ENCODE peak calls at places on chromosomes 5 and 9, in ten cellular contexts. X is fibroblast of lung, U is SK-N-SH, O is uterus, C is colonic mucosa, A is IMR-90, G is breast epithelium, S is MM.1S, Z is upper lobe of right lung, E is adrenal gland. K is an unnamed sample. For H3K4me1, the result is how much of the 10 kb centered on the place peaks cover.

GRCh38 chr5:72569423-72569939 is 62.3 kb upstream of the ZNF366 start:
- DNase-seq in U (no peak), O (no peak), C (no peak), A (no peak), S (no peak), E (no peak), X (no peak), G (no peak), Z (no peak), K (no peak)

GRCh38 chr9:136623849-136624183 is 38.9 kb upstream of the EGFL7 start:
- DNase-seq in C (peak), E (no peak), X (no peak), S (no peak), Z (no peak), O (no peak), G (peak), U (no peak), A (no peak), K (no peak)

GRCh38 chr9:84397822-84398221 is 57.3 kb upstream of the SLC28A3 start:
- DNase-seq in U (no peak), C (no peak), G (no peak), A (peak), E (no peak), X (peak), S (no peak), O (no peak), Z (no peak), K (no peak)

GRCh38 chr5:172760933-172761332 is 10.1 kb downstream of the DUSP1 start:
- DNase-seq in O (no peak), A (no peak), Z (no peak), G (no peak), E (no peak), S (no peak), U (no peak), C (no peak), X (no peak), K (no peak)

GRCh38 chr9:121744002-121744686 is 92.7 kb downstream of the DAB2IP start:
- DNase-seq in A (peak), S (no peak), C (peak), Z (peak), X (peak), G (peak), U (peak), O (no peak), E (peak), K (peak)

GRCh38 chr5:160118349-160119141 is 705 bp downstream of the PWWP2A start:
- DNase-seq in C (peak), E (peak), O (peak), A (no peak), Z (peak), U (peak), X (peak), S (peak), G (peak), K (peak)

GRCh38 chr5:103849934-103850333 is 287.3 kb upstream of the NUDT12 start:
- DNase-seq in U (no peak), X (peak), S (no peak), C (no peak), Z (no peak), A (peak), G (no peak), E (no peak), O (no peak), K (no peak)

GRCh38 chr5:111737716-111738115 is 19.3 kb downstream of the NREP start:
- DNase-seq in U (no peak), A (peak), G (no peak), C (no peak), O (no peak), X (peak), E (no peak), S (no peak), Z (no peak), K (no peak)

GRCh38 chr5:7050986-7051385 is 337.8 kb downstream of the TENT4A start:
- DNase-seq in A (no peak), E (no peak), C (no peak), X (no peak), G (no peak), O (no peak), U (no peak), Z (no peak), S (no peak), K (no peak)

GRCh38 chr5:149855371-149855770 is 89.2 kb downstream of the PDE6A start:
- DNase-seq in X (peak), S (no peak), C (no peak), U (no peak), Z (no peak), O (no peak), E (no peak), G (no peak), A (peak), K (no peak)

GRCh38 chr9:128393171-128393761 is 22.1 kb downstream of the URM1 start:
- DNase-seq in O (no peak), E (no peak), G (no peak), S (no peak), U (peak), A (no peak), Z (no peak), X (no peak), C (no peak), K (no peak)

GRCh38 chr5:64900618-64901017 is 131.9 kb downstream of the CWC27 start:
- DNase-seq in Z (no peak), S (no peak), X (no peak), U (no peak), E (no peak), C (no peak), O (no peak), A (peak), G (no peak), K (no peak)

GRCh38 chr5:74919487-74919886 is 53.3 kb upstream of the FAM169A start:
- DNase-seq in C (no peak), E (no peak), U (peak), G (no peak), Z (no peak), O (no peak), S (peak), X (peak), A (peak), K (no peak)

GRCh38 chr9:110626109-110626829 is 42.3 kb upstream of the MUSK start:
- DNase-seq in S (no peak), A (peak), X (peak), G (no peak), C (no peak), O (no peak), E (no peak), U (no peak), Z (no peak), K (no peak)

GRCh38 chr5:154868702-154869101 is 10.3 kb downstream of the CNOT8 start:
- DNase-seq in O (no peak), A (peak), X (no peak), C (no peak), G (no peak), E (no peak), U (peak), Z (no peak), S (no peak), K (peak)

GRCh38 chr5:51691538-51691937 is 308.3 kb downstream of the ISL1 start:
- DNase-seq in O (no peak), E (no peak), A (no peak), U (no peak), Z (no peak), G (no peak), X (no peak), C (no peak), S (no peak), K (no peak)

GRCh38 chr5:150619359-150620230 is 20.9 kb upstream of the SYNPO start:
- DNase-seq in A (peak), X (peak), E (peak), C (no peak), O (peak), U (no peak), S (no peak), Z (no peak), G (no peak), K (no peak)

GRCh38 chr5:168920019-168920813 is 341.0 kb upstream of the PANK3 start:
- DNase-seq in C (no peak), Z (no peak), E (peak), X (no peak), A (no peak), G (no peak), S (no peak), U (no peak), O (no peak), K (no peak)

GRCh38 chr5:103475629-103476240 is 86.9 kb downstream of the NUDT12 start:
- DNase-seq in A (peak), U (peak), Z (no peak), C (no peak), G (no peak), S (peak), X (peak), O (no peak), E (no peak), K (no peak)

GRCh38 chr9:78515108-78515507 is 218.2 kb downstream of the PSAT1 start:
- DNase-seq in A (no peak), G (no peak), O (no peak), C (no peak), Z (no peak), U (no peak), S (no peak), E (no peak), X (no peak), K (no peak)

GRCh38 chr9:105299190-105299854 is 54.9 kb downstream of the SLC44A1 start:
- DNase-seq in C (peak), O (no peak), G (no peak), Z (no peak), S (no peak), E (peak), U (no peak), X (peak), A (peak), K (peak)

GRCh38 chr5:149857499-149857898 is 87.1 kb downstream of the PDE6A start:
- DNase-seq in U (peak), G (peak), X (peak), A (no peak), E (peak), O (peak), C (peak), Z (peak), S (no peak), K (peak)

GRCh38 chr5:54148858-54149257 is 161.5 kb downstream of the ARL15 start:
- DNase-seq in E (no peak), S (no peak), Z (no peak), X (peak), O (no peak), G (no peak), A (peak), U (no peak), C (no peak), K (no peak)

GRCh38 chr9:122468735-122469134 is 9.0 kb downstream of the OR1J1 start:
- DNase-seq in E (no peak), G (no peak), C (no peak), A (peak), S (no peak), O (no peak), Z (no peak), U (no peak), X (peak), K (no peak)

GRCh38 chr9:98899399-98900056 is 44.2 kb upstream of the COL15A1 start:
- DNase-seq in C (no peak), G (no peak), Z (no peak), A (peak), O (no peak), E (no peak), S (no peak), X (peak), U (no peak), K (no peak)

GRCh38 chr5:43065384-43066230 is 25.5 kb upstream of the ANXA2R start:
- DNase-seq in Z (peak), X (peak), G (peak), E (peak), U (no peak), C (peak), S (peak), A (peak), O (peak), K (peak)

GRCh38 chr5:104189031-104189430 is 626.4 kb upstream of the NUDT12 start:
- DNase-seq in A (peak), G (no peak), Z (no peak), X (peak), C (no peak), E (no peak), S (no peak), O (no peak), U (no peak), K (no peak)

GRCh38 chr9:88821749-88822106 is 169.5 kb upstream of the S1PR3 start:
- DNase-seq in G (no peak), O (no peak), X (no peak), E (no peak), C (no peak), Z (no peak), U (no peak), S (no peak), A (no peak), K (no peak)

GRCh38 chr9:76463211-76463610 is 4.2 kb downstream of the GCNT1 start:
- DNase-seq in G (no peak), S (no peak), A (no peak), E (no peak), U (no peak), Z (no peak), X (no peak), C (no peak), O (no peak), K (no peak)
- H3K4me3 ChIP-seq in G (no peak), S (no peak), A (no peak), E (no peak), U (no peak), Z (no peak), X (no peak), C (no peak), O (no peak), K (no peak)

GRCh38 chr5:141603912-141604311 is 14.9 kb downstream of the DIAPH1 start:
- DNase-seq in O (no peak), A (no peak), C (no peak), U (no peak), E (no peak), Z (no peak), G (no peak), S (peak), X (no peak), K (no peak)
- H3K4me1 ChIP-seq in O (under half), A (under half), C (under half), U (under half), E (under half), Z (half or more), G (under half), S (under half), X (under half), K (under half)

DNA sequence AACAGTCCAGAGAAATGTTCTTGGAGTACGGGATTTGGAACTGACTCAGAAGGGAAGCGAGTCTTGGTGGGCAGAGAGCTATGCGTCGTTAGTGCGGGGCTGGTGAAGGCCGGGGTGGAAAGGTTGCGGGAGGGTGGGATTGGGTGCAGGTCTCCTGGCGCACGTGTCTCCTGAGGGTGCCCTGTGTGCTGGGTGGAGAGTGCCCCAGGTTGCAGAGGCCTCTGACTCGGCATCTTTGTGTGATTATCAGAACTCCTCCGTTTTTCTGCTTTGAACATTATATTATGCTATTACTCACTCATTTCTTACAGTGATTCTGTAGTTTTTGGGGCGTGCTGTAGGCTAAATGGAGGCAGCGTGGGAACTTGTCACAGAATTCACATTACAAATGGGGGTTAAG is 11.4 kb downstream of the CEP72 start:
- DNase-seq in A (no peak), X (no peak), Z (no peak), U (no peak), G (no peak), S (no peak), O (no peak), E (no peak), C (no peak), K (peak)
- TF ChIP-seq CTCF in A (no peak), X (no peak), Z (no peak), U (no peak), G (no peak), S (no peak), O (no peak), E (no peak), C (no peak), K (no peak)

DNA sequence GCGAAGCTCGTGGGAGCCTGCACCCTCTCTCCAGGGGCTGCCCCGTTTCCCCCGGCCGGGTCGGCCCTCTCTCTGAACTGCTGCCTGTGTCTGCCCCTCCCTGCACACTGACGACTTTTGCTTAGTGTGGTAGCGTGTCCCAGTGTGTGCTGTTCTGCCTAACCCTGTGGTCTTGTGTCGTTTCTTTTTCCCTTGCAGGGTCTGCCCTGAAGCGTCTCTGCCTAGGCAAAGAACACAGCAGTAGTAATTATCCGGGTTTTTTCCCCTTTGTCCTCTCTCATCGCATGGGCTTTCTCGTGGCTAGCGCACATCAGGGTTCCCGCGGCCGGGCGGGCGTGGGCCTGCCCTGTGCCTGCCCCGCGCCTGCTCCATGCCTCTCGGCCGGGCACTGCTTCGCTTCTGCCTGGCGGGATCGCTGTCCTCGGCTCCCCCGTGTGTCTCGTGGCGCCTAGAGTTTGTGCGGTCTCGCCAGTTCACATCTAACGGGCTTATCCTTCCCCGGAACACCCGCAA is 122.7 kb downstream of the WNK2 start:
- DNase-seq in U (peak), X (no peak), G (peak), E (no peak), A (no peak), Z (no peak), C (peak), O (no peak), S (no peak), K (no peak)
- H3K4me3 ChIP-seq in U (no peak), X (no peak), G (no peak), E (no peak), A (no peak), Z (no peak), C (no peak), O (no peak), S (no peak), K (no peak)

DNA sequence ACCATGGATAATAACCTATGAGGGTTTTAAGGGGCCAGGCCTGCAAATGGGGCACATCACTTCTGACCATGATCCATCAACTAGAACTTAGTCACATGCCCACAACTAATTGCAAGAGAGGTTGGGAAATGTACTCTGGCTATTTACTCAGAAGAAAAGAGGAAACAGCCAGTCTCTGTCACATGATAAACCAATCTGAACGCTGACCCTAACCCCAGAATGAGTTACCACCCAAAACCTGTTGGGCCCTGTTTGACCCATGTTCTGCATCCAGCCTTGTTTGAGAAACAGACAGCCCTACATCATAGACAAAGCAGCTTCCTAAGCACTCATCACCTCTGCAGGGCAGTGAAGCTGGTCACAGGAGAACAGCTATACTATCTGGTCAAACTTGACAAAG is 5.8 kb downstream of the MACROH2A1 start:
- DNase-seq in E (no peak), O (no peak), U (no peak), C (no peak), G (no peak), Z (no peak), S (no peak), X (peak), A (no peak), K (no peak)
- H3K4me1 ChIP-seq in E (under half), O (under half), U (under half), C (under half), G (under half), Z (half or more), S (half or more), X (under half), A (under half), K (under half)

K was measured in BE2C.